ENCODE peak calls at places on chromosomes 7 and 10, in four cellular contexts. A is brain microvascular endothelial cell, W is IMR-90, S is AG04450. M is an unnamed sample.

GRCh38 chr10:110076559-110077318 is 69.0 kb downstream of the ADD3 start:
- DNase-seq in S (no peak), A (peak), W (peak), M (no peak)

GRCh38 chr7:156374335-156374734 is 266.2 kb upstream of the RNF32 start:
- DNase-seq in W (no peak), S (no peak), A (no peak), M (no peak)

GRCh38 chr10:25117757-25118156 is 57.0 kb upstream of the GPR158 start:
- DNase-seq in S (no peak), A (no peak), W (no peak), M (no peak)

GRCh38 chr10:75632750-75633462 is 201.5 kb downstream of the LRMDA start:
- DNase-seq in S (no peak), W (no peak), A (no peak), M (no peak)

GRCh38 chr7:151813997-151814396 is 62.9 kb downstream of the PRKAG2 start:
- DNase-seq in W (peak), A (no peak), S (no peak), M (no peak)

GRCh38 chr7:16651391-16652254 is 5.6 kb downstream of the BZW2 start:
- DNase-seq in W (no peak), A (no peak), S (no peak), M (peak)

GRCh38 chr7:142603870-142604448 is 145.3 kb upstream of the PRSS1 start:
- DNase-seq in S (no peak), W (peak), A (peak), M (peak)

GRCh38 chr7:38462819-38463218 is 168.4 kb downstream of the AMPH start:
- DNase-seq in A (no peak), S (no peak), W (no peak), M (no peak)

GRCh38 chr10:100803481-100803880 is 58.1 kb downstream of the PAX2 start:
- DNase-seq in A (no peak), W (no peak), S (no peak), M (no peak)

GRCh38 chr10:99775850-99776249 is 6.6 kb upstream of the ABCC2 start:
- DNase-seq in W (peak), S (peak), A (peak), M (no peak)

GRCh38 chr7:82818091-82818620 is 344.5 kb downstream of the PCLO start:
- DNase-seq in W (no peak), A (no peak), S (no peak), M (no peak)

GRCh38 chr7:82823073-82823472 is 339.6 kb downstream of the PCLO start:
- DNase-seq in A (no peak), W (no peak), S (no peak), M (no peak)

GRCh38 chr7:82816272-82816671 is 346.4 kb downstream of the PCLO start:
- DNase-seq in A (no peak), W (no peak), S (no peak), M (no peak)

DNA sequence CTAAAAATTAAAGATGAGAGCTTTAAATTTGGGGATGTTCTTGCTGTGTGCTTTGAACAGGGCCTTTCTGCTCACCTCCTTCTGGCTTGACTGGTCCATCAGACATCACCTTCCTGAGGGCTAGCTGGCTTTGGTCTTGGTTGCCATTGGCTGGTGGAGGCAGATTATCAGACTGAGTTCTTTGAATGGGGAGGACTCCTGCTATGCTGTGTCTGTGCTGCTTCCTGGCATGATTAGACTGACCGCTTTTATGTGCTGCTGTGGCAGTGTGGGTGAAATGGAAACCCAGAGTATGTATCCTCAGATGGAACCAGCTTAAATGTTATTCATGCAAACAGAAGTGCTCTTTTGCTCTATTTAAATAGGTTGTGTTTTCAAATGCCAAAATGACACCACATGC is 341.6 kb downstream of the PCLO start:
- DNase-seq in S (no peak), W (no peak), A (no peak), M (no peak)
- H3K4me3 ChIP-seq in S (no peak), W (no peak), A (no peak), M (no peak)

DNA sequence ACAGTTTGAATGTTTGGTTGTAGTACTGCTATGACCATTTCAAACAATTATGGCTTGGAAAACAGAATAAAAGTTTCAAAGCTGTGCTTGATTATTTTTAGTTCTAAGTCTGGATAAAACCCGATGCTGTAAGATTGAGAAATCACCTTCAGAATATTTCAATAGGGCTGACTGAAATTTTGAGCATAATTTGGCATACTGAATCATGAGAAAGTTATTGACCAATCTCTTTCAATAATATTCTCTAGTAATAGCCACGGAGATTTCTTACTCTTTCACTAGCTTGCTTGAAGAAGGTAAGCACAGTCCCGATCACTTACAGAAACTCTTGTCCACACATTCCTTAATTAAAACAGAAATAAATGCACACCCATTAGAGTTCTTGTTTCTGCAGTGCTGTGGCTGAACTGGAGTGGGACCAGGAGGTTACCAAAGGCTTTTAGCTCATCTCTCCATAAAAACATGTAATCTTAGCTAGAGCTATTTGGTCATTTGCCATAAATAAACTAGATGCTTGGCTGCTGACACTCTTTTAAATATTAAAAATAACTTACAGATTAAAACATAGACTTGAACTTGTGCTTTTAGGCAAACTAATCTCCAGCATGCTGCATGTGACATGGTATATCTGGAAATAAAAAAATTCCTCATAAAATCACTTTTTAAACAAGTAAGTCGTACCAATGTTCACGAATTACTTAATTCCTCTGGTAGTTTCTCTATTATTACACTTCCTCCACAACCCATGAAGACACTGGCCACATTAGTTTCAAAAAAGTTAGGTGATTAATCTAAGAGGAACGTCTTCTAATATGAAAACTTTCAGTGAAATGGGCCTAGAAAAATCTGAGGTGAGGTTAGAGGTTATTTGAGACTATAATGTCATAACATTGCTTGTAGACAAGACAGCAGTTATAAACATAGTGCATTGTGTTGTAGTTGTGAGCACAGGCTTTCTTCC is 97.7 kb downstream of the AGMO start:
- DNase-seq in S (no peak), W (peak), A (no peak), M (no peak)
- H3K4me3 ChIP-seq in S (no peak), W (no peak), A (no peak), M (no peak)

GRCh38 chr10:114698271-114699185 is 40.5 kb upstream of the ABLIM1 start:
- DNase-seq in S (no peak), W (peak), A (no peak), M (no peak)
- H3K4me3 ChIP-seq in S (no peak), W (no peak), A (no peak), M (peak)

GRCh38 chr10:119208553-119208940 is 1.2 kb downstream of the GRK5 start:
- DNase-seq in A (no peak), S (no peak), W (no peak), M (no peak)

GRCh38 chr10:119207713-119208552 is 562 bp downstream of the GRK5 start:
- DNase-seq in S (no peak), W (peak), A (peak), M (no peak)

GRCh38 chr10:119207367-119207668 is at the start of gene GRK5:
- DNase-seq in A (peak), S (peak), W (peak), M (peak)

GRCh38 chr10:119206603-119207366 is 586 bp upstream of the GRK5 start:
- DNase-seq in W (peak), A (no peak), S (no peak), M (no peak)

GRCh38 chr10:119205926-119206602 is 1.3 kb upstream of the GRK5 start:
- DNase-seq in A (no peak), S (no peak), W (no peak), M (no peak)
- H3K4me3 ChIP-seq in A (peak), S (peak), W (peak), M (peak)

GRCh38 chr10:74322565-74322964 is 171.5 kb downstream of the ADK start:
- DNase-seq in W (no peak), S (no peak), A (no peak), M (no peak)

GRCh38 chr10:74322141-74322540 is 171.1 kb downstream of the ADK start:
- DNase-seq in W (no peak), A (no peak), S (no peak), M (no peak)

GRCh38 chr10:74320026-74320425 is 169.0 kb downstream of the ADK start:
- DNase-seq in W (no peak), A (no peak), S (no peak), M (no peak)

DNA sequence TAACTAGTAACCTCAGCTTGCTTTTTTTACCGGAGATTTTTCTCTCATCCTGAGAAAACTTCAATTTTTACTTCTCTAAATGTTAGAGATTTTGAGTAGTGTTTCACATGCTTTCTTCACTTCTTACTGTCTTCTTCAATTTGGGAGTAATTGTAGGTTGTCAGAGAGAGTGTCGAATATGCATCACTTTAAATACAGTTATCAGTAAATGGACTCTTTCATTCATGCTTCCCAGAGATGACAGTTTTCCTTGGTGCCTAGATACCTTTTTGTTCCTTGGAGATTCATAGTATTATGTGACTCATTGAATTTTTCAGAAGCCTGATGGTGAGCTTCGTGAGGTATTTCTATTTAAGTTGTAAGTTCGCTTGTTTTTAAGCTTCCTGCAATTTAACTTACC is 169.7 kb downstream of the ADK start:
- DNase-seq in S (no peak), A (no peak), W (no peak), M (no peak)
- H3K4me3 ChIP-seq in S (no peak), A (no peak), W (no peak), M (no peak)

GRCh38 chr7:26157520-26158105 is 5.6 kb downstream of the NFE2L3 start:
- DNase-seq in A (no peak), S (no peak), W (no peak), M (no peak)

GRCh38 chr7:26156454-26157365 is 4.7 kb downstream of the NFE2L3 start:
- DNase-seq in A (peak), S (peak), W (peak), M (peak)

GRCh38 chr7:26153823-26154783 is 2.1 kb downstream of the NFE2L3 start:
- DNase-seq in W (peak), A (peak), S (no peak), M (no peak)

GRCh38 chr7:26153246-26153822 is 1.3 kb downstream of the NFE2L3 start:
- DNase-seq in A (no peak), W (no peak), S (no peak), M (no peak)

DNA sequence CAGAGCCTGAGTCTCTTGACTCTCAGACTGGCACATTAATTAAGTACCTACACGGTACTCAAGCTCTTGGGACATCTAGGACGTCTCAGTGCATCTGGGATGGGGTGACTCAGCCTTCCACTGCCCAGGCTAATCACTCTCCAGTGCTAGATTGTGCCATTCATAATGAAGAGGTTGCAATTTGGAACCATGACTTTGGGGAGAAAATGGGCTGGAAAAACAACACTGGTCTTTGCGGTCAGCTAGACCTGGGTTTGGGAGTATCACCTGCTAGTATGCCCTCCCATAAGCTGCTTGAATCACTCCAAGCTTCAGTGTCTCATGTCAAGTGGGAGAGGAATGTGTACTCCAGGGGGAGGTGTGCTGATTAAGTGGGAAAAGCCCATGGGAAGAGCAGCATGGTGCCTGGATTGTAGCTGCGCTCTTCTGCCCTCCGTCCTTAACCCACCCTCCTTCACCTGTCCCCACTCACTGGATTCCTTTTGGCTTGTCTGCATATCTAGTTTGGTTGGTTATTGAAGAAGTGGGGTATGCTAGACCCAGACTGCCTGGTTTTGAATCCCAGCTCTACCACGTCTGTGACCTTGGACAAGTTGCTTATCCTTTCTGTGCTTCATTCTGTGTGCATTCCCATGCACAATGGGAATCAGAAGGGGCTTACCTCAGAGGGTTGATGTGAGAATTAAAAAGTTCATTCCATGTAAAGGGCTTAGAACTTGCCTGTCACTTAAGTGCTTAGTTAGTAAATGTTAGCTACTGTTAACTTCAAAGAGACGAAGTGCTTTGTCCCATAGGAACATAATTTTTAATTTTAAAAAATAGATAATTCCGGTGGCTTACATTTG is 3.8 kb downstream of the NFE2L3 start:
- DNase-seq in A (peak), W (peak), S (no peak), M (no peak)
- H3K4me3 ChIP-seq in A (peak), W (peak), S (peak), M (peak)

GRCh38 chr7:24819916-24820689 is 62.8 kb upstream of the GSDME start:
- DNase-seq in S (peak), A (peak), W (peak), M (peak)

GRCh38 chr7:24824400-24824799 is 67.1 kb upstream of the GSDME start:
- DNase-seq in S (no peak), A (no peak), W (no peak), M (no peak)

GRCh38 chr7:24817339-24817738 is 60.1 kb upstream of the GSDME start:
- DNase-seq in A (no peak), W (no peak), S (no peak), M (no peak)

GRCh38 chr7:24821045-24821853 is 64.0 kb upstream of the GSDME start:
- DNase-seq in W (peak), A (peak), S (peak), M (no peak)

DNA sequence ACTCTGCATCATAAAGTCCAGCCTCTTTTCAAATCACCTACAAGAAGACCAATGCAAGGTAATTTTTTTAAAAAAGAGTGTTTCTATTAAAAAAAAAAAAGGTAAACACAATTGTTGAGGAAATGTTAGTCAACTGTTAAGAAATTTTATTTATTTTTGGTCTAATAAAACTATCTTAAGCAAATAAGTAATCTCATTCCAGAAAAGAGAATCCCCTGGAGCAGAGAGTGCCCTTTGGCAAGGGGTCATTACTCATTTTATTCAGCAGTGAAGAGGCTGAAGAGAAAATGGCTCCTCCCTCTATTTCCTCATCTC is 63.4 kb upstream of the GSDME start:
- DNase-seq in W (no peak), A (no peak), S (no peak), M (no peak)
- H3K4me3 ChIP-seq in W (no peak), A (no peak), S (no peak), M (no peak)

GRCh38 chr10:14173706-14174594 is 156.8 kb downstream of the FRMD4A start:
- DNase-seq in W (peak), A (peak), S (no peak), M (no peak)
- H3K4me3 ChIP-seq in W (peak), A (peak), S (peak), M (no peak)

DNA sequence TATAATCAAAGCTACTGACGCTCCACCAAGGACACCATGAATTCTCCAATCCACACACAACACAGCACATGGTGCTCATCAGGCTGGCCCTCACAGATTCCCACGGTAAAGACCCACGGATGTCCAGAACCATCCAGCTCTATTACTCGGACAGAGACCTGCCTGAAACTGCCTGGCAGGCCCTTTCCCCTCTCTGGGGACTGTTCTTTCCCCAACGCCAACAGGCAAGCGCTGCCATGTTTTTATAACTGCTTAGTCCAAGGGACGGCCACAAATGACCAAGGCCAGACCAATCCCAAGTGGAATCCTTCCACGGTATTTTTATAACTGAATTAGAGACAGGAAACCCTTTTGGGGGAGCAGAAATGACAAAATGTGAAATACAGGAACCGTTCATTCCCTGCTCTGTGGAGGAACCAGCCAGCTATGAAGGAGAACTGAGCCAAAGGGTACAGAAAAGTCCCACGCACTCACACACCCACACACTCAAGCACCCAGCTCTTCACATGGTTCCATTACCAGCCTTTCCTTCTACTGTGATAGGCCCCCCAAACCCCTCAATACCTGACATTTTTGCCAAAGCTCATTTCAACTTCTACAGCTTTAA is 4.1 kb downstream of the PIP4K2A start:
- DNase-seq in A (no peak), S (no peak), W (no peak), M (no peak)
- H3K4me3 ChIP-seq in A (no peak), S (no peak), W (no peak), M (no peak)

DNA sequence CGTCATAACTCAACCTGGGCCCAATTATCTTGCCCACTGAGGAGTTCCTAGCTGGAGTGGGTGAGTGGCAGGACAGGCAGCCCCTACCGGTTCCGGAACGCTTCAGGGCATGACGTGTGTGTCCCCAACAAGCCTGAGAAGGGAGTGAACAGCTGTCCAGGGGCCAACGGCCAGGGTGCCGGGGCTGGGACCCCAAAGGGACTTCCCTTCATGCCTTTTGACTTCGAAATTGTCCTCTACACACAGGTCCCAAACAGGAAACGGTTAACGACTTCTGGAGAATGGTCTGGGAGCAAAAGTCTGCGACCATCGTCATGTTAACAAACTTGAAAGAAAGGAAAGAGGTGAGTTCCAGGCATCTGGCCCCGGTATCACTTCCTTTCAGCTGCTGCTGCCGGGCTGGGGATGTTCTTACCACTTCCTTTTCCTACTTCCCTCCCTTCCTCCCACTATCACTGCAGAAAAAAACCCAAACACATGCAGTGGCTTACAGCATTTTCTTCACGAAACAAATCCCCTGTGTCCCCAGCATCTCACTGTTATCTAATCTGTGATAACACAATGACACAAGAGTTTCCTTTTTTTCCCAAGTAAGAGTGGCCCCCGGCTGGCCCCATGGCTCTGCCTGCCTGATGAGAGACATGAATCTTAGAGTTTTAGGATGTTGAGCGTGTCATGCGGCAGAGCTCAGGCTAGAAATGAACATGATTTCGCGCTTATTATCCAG is 63.2 kb downstream of the MKI67 start:
- DNase-seq in S (no peak), A (no peak), W (no peak), M (no peak)
- H3K4me3 ChIP-seq in S (no peak), A (no peak), W (no peak), M (no peak)

M was measured in SK-N-MC.